ENCODE peak calls at places on chromosomes 3 and 15, in nine cellular contexts. One of them, this sample, is unnamed.

GRCh38 chr15:36644156-36644896 is 64.9 kb downstream of the CDIN1 start:
- DNase-seq in uterus: no peak
- DNase-seq in A549: no peak
- DNase-seq in left ventricle myocardium inferior: no peak
- DNase-seq in Peyer's patch: no peak
- DNase-seq in osteoblast: no peak
- DNase-seq in H1: no peak
- DNase-seq in heart right ventricle: no peak
- DNase-seq in cardiac muscle cell: no peak
- DNase-seq in this sample: no peak

GRCh38 chr15:26023231-26023630 is 160.1 kb upstream of the ATP10A start:
- DNase-seq in H1: no peak
- DNase-seq in Peyer's patch: no peak
- DNase-seq in uterus: no peak
- DNase-seq in osteoblast: no peak
- DNase-seq in left ventricle myocardium inferior: no peak
- DNase-seq in A549: no peak
- DNase-seq in cardiac muscle cell: no peak
- DNase-seq in heart right ventricle: no peak
- DNase-seq in this sample: no peak

GRCh38 chr3:13518516-13519351 is 30.2 kb upstream of the FBLN2 start:
- DNase-seq in left ventricle myocardium inferior: peak; percentile 89
- DNase-seq in A549: no peak
- DNase-seq in heart right ventricle: peak; percentile 80
- DNase-seq in uterus: peak; percentile 60
- DNase-seq in osteoblast: peak; percentile 80
- DNase-seq in H1: no peak
- DNase-seq in cardiac muscle cell: no peak
- DNase-seq in Peyer's patch: no peak
- DNase-seq in this sample: no peak

GRCh38 chr3:13044496-13045244 is 28.6 kb downstream of the IQSEC1 start:
- DNase-seq in uterus: no peak
- DNase-seq in A549: no peak
- DNase-seq in left ventricle myocardium inferior: no peak
- DNase-seq in cardiac muscle cell: no peak
- DNase-seq in Peyer's patch: no peak
- DNase-seq in heart right ventricle: no peak
- DNase-seq in osteoblast: no peak
- DNase-seq in H1: no peak
- DNase-seq in this sample: no peak

GRCh38 chr3:79872483-79872882 is 104.7 kb upstream of the ROBO1 start:
- DNase-seq in cardiac muscle cell: no peak
- DNase-seq in left ventricle myocardium inferior: no peak
- DNase-seq in heart right ventricle: no peak
- DNase-seq in uterus: no peak
- DNase-seq in H1: no peak
- DNase-seq in osteoblast: no peak
- DNase-seq in Peyer's patch: no peak
- DNase-seq in A549: no peak
- DNase-seq in this sample: peak; percentile 8

GRCh38 chr15:64905119-64905831 is 6.4 kb upstream of the ANKDD1A start:
- DNase-seq in uterus: peak; percentile 76
- DNase-seq in Peyer's patch: peak; percentile 90
- DNase-seq in H1: peak; percentile 93
- DNase-seq in cardiac muscle cell: peak; percentile 91
- DNase-seq in left ventricle myocardium inferior: peak; percentile 84
- DNase-seq in A549: peak; percentile 79
- DNase-seq in osteoblast: peak; percentile 97
- DNase-seq in heart right ventricle: peak; percentile 84
- DNase-seq in this sample: no peak

GRCh38 chr3:16090013-16090412 is 84.5 kb upstream of the GALNT15 start:
- DNase-seq in left ventricle myocardium inferior: no peak
- DNase-seq in A549: peak; percentile 33
- DNase-seq in heart right ventricle: no peak
- DNase-seq in osteoblast: peak; percentile 93
- DNase-seq in Peyer's patch: no peak
- DNase-seq in uterus: no peak
- DNase-seq in cardiac muscle cell: no peak
- DNase-seq in H1: no peak
- DNase-seq in this sample: peak; percentile 88

GRCh38 chr3:24004171-24004938 is 59.3 kb downstream of the NR1D2 start:
- DNase-seq in heart right ventricle: no peak
- DNase-seq in cardiac muscle cell: no peak
- DNase-seq in left ventricle myocardium inferior: no peak
- DNase-seq in A549: no peak
- DNase-seq in Peyer's patch: no peak
- DNase-seq in H1: no peak
- DNase-seq in osteoblast: no peak
- DNase-seq in uterus: no peak
- DNase-seq in this sample: peak; percentile 75

GRCh38 chr3:28191363-28191762 is 50.1 kb upstream of the CMC1 start:
- DNase-seq in uterus: no peak
- DNase-seq in cardiac muscle cell: no peak
- DNase-seq in left ventricle myocardium inferior: no peak
- DNase-seq in A549: no peak
- DNase-seq in heart right ventricle: no peak
- DNase-seq in H1: no peak
- DNase-seq in Peyer's patch: no peak
- DNase-seq in osteoblast: no peak
- DNase-seq in this sample: no peak

GRCh38 chr3:173371848-173372487 is 25.6 kb upstream of the NLGN1 start:
- DNase-seq in Peyer's patch: no peak
- DNase-seq in uterus: peak; percentile 18
- DNase-seq in cardiac muscle cell: peak; percentile 31
- DNase-seq in osteoblast: no peak
- DNase-seq in A549: no peak
- DNase-seq in left ventricle myocardium inferior: no peak
- DNase-seq in H1: no peak
- DNase-seq in heart right ventricle: peak; percentile 21
- DNase-seq in this sample: peak; percentile 23

GRCh38 chr3:181417748-181418147 is 294.0 kb upstream of the SOX2 start:
- DNase-seq in A549: no peak
- DNase-seq in heart right ventricle: no peak
- DNase-seq in H1: no peak
- DNase-seq in uterus: no peak
- DNase-seq in Peyer's patch: no peak
- DNase-seq in left ventricle myocardium inferior: no peak
- DNase-seq in cardiac muscle cell: no peak
- DNase-seq in osteoblast: no peak
- DNase-seq in this sample: peak; percentile 92
- H3K4me1 ChIP-seq in A549: no peaks in the 10 kb centered on the region
- H3K4me1 ChIP-seq in heart right ventricle: no peaks in the 10 kb centered on the region
- H3K4me1 ChIP-seq in H1: no peaks in the 10 kb centered on the region
- H3K4me1 ChIP-seq in uterus: no peaks in the 10 kb centered on the region
- H3K4me1 ChIP-seq in Peyer's patch: no peaks in the 10 kb centered on the region
- H3K4me1 ChIP-seq in left ventricle myocardium inferior: no peaks in the 10 kb centered on the region
- H3K4me1 ChIP-seq in cardiac muscle cell: no peaks in the 10 kb centered on the region
- H3K4me1 ChIP-seq in osteoblast: no peaks in the 10 kb centered on the region
- H3K4me1 ChIP-seq in this sample: peaks cover 12% of the 10 kb centered on the region

GRCh38 chr15:43483306-43484128 is 9.4 kb downstream of the TP53BP1 start:
- DNase-seq in H1: no peak
- DNase-seq in osteoblast: peak; percentile 5
- DNase-seq in Peyer's patch: no peak
- DNase-seq in left ventricle myocardium inferior: no peak
- DNase-seq in cardiac muscle cell: no peak
- DNase-seq in uterus: no peak
- DNase-seq in A549: no peak
- DNase-seq in heart right ventricle: no peak
- DNase-seq in this sample: no peak
- TF ChIP-seq CTCF in H1: no peak
- TF ChIP-seq CTCF in osteoblast: peak; percentile 42
- TF ChIP-seq CTCF in Peyer's patch: peak; percentile 39
- TF ChIP-seq CTCF in left ventricle myocardium inferior: peak; percentile 55
- TF ChIP-seq CTCF in cardiac muscle cell: peak; percentile 48
- TF ChIP-seq CTCF in uterus: peak; percentile 40
- TF ChIP-seq CTCF in A549: peak; percentile 30
- TF ChIP-seq CTCF in heart right ventricle: peak; percentile 21
- TF ChIP-seq CTCF in this sample: peak; percentile 57

GRCh38 chr3:10469406-10470119 is 35.8 kb downstream of the ATP2B2 start:
- DNase-seq in cardiac muscle cell: peak; percentile 33
- DNase-seq in heart right ventricle: no peak
- DNase-seq in uterus: no peak
- DNase-seq in H1: no peak
- DNase-seq in osteoblast: no peak
- DNase-seq in left ventricle myocardium inferior: no peak
- DNase-seq in Peyer's patch: no peak
- DNase-seq in A549: no peak
- DNase-seq in this sample: no peak

GRCh38 chr3:10470666-10471336 is 34.6 kb downstream of the ATP2B2 start:
- DNase-seq in H1: no peak
- DNase-seq in left ventricle myocardium inferior: no peak
- DNase-seq in A549: no peak
- DNase-seq in osteoblast: no peak
- DNase-seq in Peyer's patch: no peak
- DNase-seq in uterus: no peak
- DNase-seq in heart right ventricle: no peak
- DNase-seq in cardiac muscle cell: peak; percentile 54
- DNase-seq in this sample: no peak

GRCh38 chr3:10472877-10473440 is 32.4 kb downstream of the ATP2B2 start:
- DNase-seq in A549: no peak
- DNase-seq in heart right ventricle: no peak
- DNase-seq in uterus: no peak
- DNase-seq in left ventricle myocardium inferior: no peak
- DNase-seq in osteoblast: peak; percentile 75
- DNase-seq in cardiac muscle cell: no peak
- DNase-seq in Peyer's patch: no peak
- DNase-seq in H1: no peak
- DNase-seq in this sample: no peak

GRCh38 chr3:10470120-10470665 is 35.2 kb downstream of the ATP2B2 start:
- DNase-seq in heart right ventricle: no peak
- DNase-seq in A549: no peak
- DNase-seq in uterus: no peak
- DNase-seq in left ventricle myocardium inferior: no peak
- DNase-seq in cardiac muscle cell: no peak
- DNase-seq in Peyer's patch: no peak
- DNase-seq in H1: no peak
- DNase-seq in osteoblast: no peak
- DNase-seq in this sample: no peak

GRCh38 chr3:10471337-10471721 is 34.1 kb downstream of the ATP2B2 start:
- DNase-seq in cardiac muscle cell: peak; percentile 27
- DNase-seq in osteoblast: no peak
- DNase-seq in H1: no peak
- DNase-seq in uterus: no peak
- DNase-seq in A549: no peak
- DNase-seq in heart right ventricle: no peak
- DNase-seq in left ventricle myocardium inferior: no peak
- DNase-seq in Peyer's patch: no peak
- DNase-seq in this sample: no peak
- H3K4me1 ChIP-seq in cardiac muscle cell: peaks cover 17% of the 10 kb centered on the region
- H3K4me1 ChIP-seq in osteoblast: no peaks in the 10 kb centered on the region
- H3K4me1 ChIP-seq in H1: peaks cover 8% of the 10 kb centered on the region
- H3K4me1 ChIP-seq in uterus: no peaks in the 10 kb centered on the region
- H3K4me1 ChIP-seq in A549: no peaks in the 10 kb centered on the region
- H3K4me1 ChIP-seq in heart right ventricle: no peaks in the 10 kb centered on the region
- H3K4me1 ChIP-seq in left ventricle myocardium inferior: peaks cover 8% of the 10 kb centered on the region
- H3K4me1 ChIP-seq in Peyer's patch: no peaks in the 10 kb centered on the region
- H3K4me1 ChIP-seq in this sample: no peaks in the 10 kb centered on the region

GRCh38 chr3:129160891-129161859 is at the start of gene ISY1:
- DNase-seq in H1: peak; percentile 67
- DNase-seq in osteoblast: peak; percentile 97
- DNase-seq in left ventricle myocardium inferior: peak; percentile 86
- DNase-seq in Peyer's patch: peak; percentile 94
- DNase-seq in uterus: peak; percentile 91
- DNase-seq in cardiac muscle cell: peak; percentile 94
- DNase-seq in A549: peak; percentile 91
- DNase-seq in heart right ventricle: peak; percentile 94
- DNase-seq in this sample: peak; percentile 97
- TF ChIP-seq CTCF in H1: peak; percentile 84
- TF ChIP-seq CTCF in osteoblast: peak; percentile 95
- TF ChIP-seq CTCF in left ventricle myocardium inferior: peak; percentile 80
- TF ChIP-seq CTCF in Peyer's patch: peak; percentile 70
- TF ChIP-seq CTCF in uterus: peak; percentile 58
- TF ChIP-seq CTCF in cardiac muscle cell: peak; percentile 89
- TF ChIP-seq CTCF in A549: peak; percentile 58
- TF ChIP-seq CTCF in heart right ventricle: peak; percentile 72
- TF ChIP-seq CTCF in this sample: peak; percentile 89

GRCh38 chr3:30604566-30604965 is 1.8 kb upstream of the TGFBR2 start:
- DNase-seq in Peyer's patch: no peak
- DNase-seq in A549: no peak
- DNase-seq in H1: no peak
- DNase-seq in osteoblast: no peak
- DNase-seq in left ventricle myocardium inferior: no peak
- DNase-seq in uterus: no peak
- DNase-seq in cardiac muscle cell: no peak
- DNase-seq in heart right ventricle: no peak
- DNase-seq in this sample: no peak
- H3K4me1 ChIP-seq in Peyer's patch: no peaks in the 10 kb centered on the region
- H3K4me1 ChIP-seq in A549: peaks cover 33% of the 10 kb centered on the region
- H3K4me1 ChIP-seq in H1: peaks cover 1% of the 10 kb centered on the region
- H3K4me1 ChIP-seq in osteoblast: peaks cover 11% of the 10 kb centered on the region
- H3K4me1 ChIP-seq in left ventricle myocardium inferior: peaks cover 51% of the 10 kb centered on the region
- H3K4me1 ChIP-seq in uterus: no peaks in the 10 kb centered on the region
- H3K4me1 ChIP-seq in cardiac muscle cell: no peaks in the 10 kb centered on the region
- H3K4me1 ChIP-seq in heart right ventricle: peaks cover 64% of the 10 kb centered on the region
- H3K4me1 ChIP-seq in this sample: peaks cover 22% of the 10 kb centered on the region

This sample was measured in foreskin keratinocyte.